ENCODE peak calls at places on chromosomes 7 and 10, in six cellular contexts. One of them, this sample, is unnamed.

GRCh38 chr10:133375357-133376115 is 2.4 kb upstream of the ECHS1 start:
- DNase-seq in AG08395: no peak
- DNase-seq in cardiac fibroblast: no peak
- DNase-seq in stimulated activated CD4-positive, alpha-beta T cell treated with anti-CD3 and anti-CD28 coated beads, Interleukin-2, amount 100 ng/mL, for 48 hours: no peak
- DNase-seq in NCI-H774: no peak
- DNase-seq in NCI-H1694: no peak
- DNase-seq in this sample: no peak

GRCh38 chr7:26265499-26266075 is 26.1 kb upstream of the SNX10 start:
- DNase-seq in AG08395: no peak
- DNase-seq in cardiac fibroblast: peak
- DNase-seq in stimulated activated CD4-positive, alpha-beta T cell treated with anti-CD3 and anti-CD28 coated beads, Interleukin-2, amount 100 ng/mL, for 48 hours: no peak
- DNase-seq in NCI-H774: no peak
- DNase-seq in NCI-H1694: no peak
- DNase-seq in this sample: no peak

GRCh38 chr10:100109670-100110069 is 28.0 kb upstream of the CPN1 start:
- DNase-seq in AG08395: no peak
- DNase-seq in cardiac fibroblast: no peak
- DNase-seq in stimulated activated CD4-positive, alpha-beta T cell treated with anti-CD3 and anti-CD28 coated beads, Interleukin-2, amount 100 ng/mL, for 48 hours: no peak
- DNase-seq in NCI-H774: no peak
- DNase-seq in NCI-H1694: no peak
- DNase-seq in this sample: no peak

GRCh38 chr10:109914966-109915365 is 8.3 kb downstream of the XPNPEP1 start:
- DNase-seq in AG08395: peak
- DNase-seq in cardiac fibroblast: peak
- DNase-seq in stimulated activated CD4-positive, alpha-beta T cell treated with anti-CD3 and anti-CD28 coated beads, Interleukin-2, amount 100 ng/mL, for 48 hours: no peak
- DNase-seq in NCI-H774: no peak
- DNase-seq in NCI-H1694: no peak
- DNase-seq in this sample: no peak

GRCh38 chr10:124093076-124093773 is at the start of gene CHST15:
- DNase-seq in AG08395: peak
- DNase-seq in cardiac fibroblast: peak
- DNase-seq in stimulated activated CD4-positive, alpha-beta T cell treated with anti-CD3 and anti-CD28 coated beads, Interleukin-2, amount 100 ng/mL, for 48 hours: no peak
- DNase-seq in NCI-H774: no peak
- DNase-seq in NCI-H1694: no peak
- DNase-seq in this sample: peak

GRCh38 chr7:120740348-120740747 is 117.6 kb downstream of the TSPAN12 start:
- DNase-seq in AG08395: no peak
- DNase-seq in cardiac fibroblast: peak
- DNase-seq in stimulated activated CD4-positive, alpha-beta T cell treated with anti-CD3 and anti-CD28 coated beads, Interleukin-2, amount 100 ng/mL, for 48 hours: no peak
- DNase-seq in NCI-H774: peak
- DNase-seq in NCI-H1694: no peak
- DNase-seq in this sample: no peak

GRCh38 chr7:17062433-17063383 is 180.9 kb upstream of the AGR3 start:
- DNase-seq in AG08395: no peak
- DNase-seq in cardiac fibroblast: peak
- DNase-seq in stimulated activated CD4-positive, alpha-beta T cell treated with anti-CD3 and anti-CD28 coated beads, Interleukin-2, amount 100 ng/mL, for 48 hours: no peak
- DNase-seq in NCI-H774: no peak
- DNase-seq in NCI-H1694: no peak
- DNase-seq in this sample: no peak

GRCh38 chr10:128602183-128602582 is 476.0 kb upstream of the MKI67 start:
- DNase-seq in AG08395: no peak
- DNase-seq in cardiac fibroblast: no peak
- DNase-seq in stimulated activated CD4-positive, alpha-beta T cell treated with anti-CD3 and anti-CD28 coated beads, Interleukin-2, amount 100 ng/mL, for 48 hours: no peak
- DNase-seq in NCI-H774: no peak
- DNase-seq in NCI-H1694: no peak
- DNase-seq in this sample: no peak

GRCh38 chr10:67575530-67575929 is 120.5 kb downstream of the CTNNA3 start:
- DNase-seq in AG08395: no peak
- DNase-seq in cardiac fibroblast: peak
- DNase-seq in stimulated activated CD4-positive, alpha-beta T cell treated with anti-CD3 and anti-CD28 coated beads, Interleukin-2, amount 100 ng/mL, for 48 hours: no peak
- DNase-seq in NCI-H774: no peak
- DNase-seq in NCI-H1694: no peak
- DNase-seq in this sample: no peak

GRCh38 chr7:128410092-128410665 is 397 bp upstream of the IMPDH1 start:
- DNase-seq in AG08395: peak
- DNase-seq in cardiac fibroblast: peak
- DNase-seq in stimulated activated CD4-positive, alpha-beta T cell treated with anti-CD3 and anti-CD28 coated beads, Interleukin-2, amount 100 ng/mL, for 48 hours: peak
- DNase-seq in NCI-H774: no peak
- DNase-seq in NCI-H1694: no peak
- DNase-seq in this sample: peak

GRCh38 chr10:115171392-115171960 is 78.3 kb downstream of the ATRNL1 start:
- DNase-seq in AG08395: peak
- DNase-seq in cardiac fibroblast: peak
- DNase-seq in stimulated activated CD4-positive, alpha-beta T cell treated with anti-CD3 and anti-CD28 coated beads, Interleukin-2, amount 100 ng/mL, for 48 hours: no peak
- DNase-seq in NCI-H774: no peak
- DNase-seq in NCI-H1694: no peak
- DNase-seq in this sample: peak

GRCh38 chr7:54831644-54832095 is 72.7 kb upstream of the SEC61G start:
- DNase-seq in AG08395: no peak
- DNase-seq in cardiac fibroblast: no peak
- DNase-seq in stimulated activated CD4-positive, alpha-beta T cell treated with anti-CD3 and anti-CD28 coated beads, Interleukin-2, amount 100 ng/mL, for 48 hours: no peak
- DNase-seq in NCI-H774: no peak
- DNase-seq in NCI-H1694: no peak
- DNase-seq in this sample: no peak

GRCh38 chr7:44080118-44080517 is 2.2 kb downstream of the POLM start:
- DNase-seq in AG08395: no peak
- DNase-seq in cardiac fibroblast: no peak
- DNase-seq in stimulated activated CD4-positive, alpha-beta T cell treated with anti-CD3 and anti-CD28 coated beads, Interleukin-2, amount 100 ng/mL, for 48 hours: no peak
- DNase-seq in NCI-H774: no peak
- DNase-seq in NCI-H1694: no peak
- DNase-seq in this sample: no peak

GRCh38 chr10:91349381-91349780 is 60.8 kb upstream of the HECTD2 start:
- DNase-seq in AG08395: peak
- DNase-seq in cardiac fibroblast: peak
- DNase-seq in stimulated activated CD4-positive, alpha-beta T cell treated with anti-CD3 and anti-CD28 coated beads, Interleukin-2, amount 100 ng/mL, for 48 hours: no peak
- DNase-seq in NCI-H774: no peak
- DNase-seq in NCI-H1694: no peak
- DNase-seq in this sample: no peak

GRCh38 chr10:102600816-102601215 is 43.5 kb upstream of the TRIM8 start:
- DNase-seq in AG08395: no peak
- DNase-seq in cardiac fibroblast: no peak
- DNase-seq in stimulated activated CD4-positive, alpha-beta T cell treated with anti-CD3 and anti-CD28 coated beads, Interleukin-2, amount 100 ng/mL, for 48 hours: no peak
- DNase-seq in NCI-H774: no peak
- DNase-seq in NCI-H1694: no peak
- DNase-seq in this sample: no peak

GRCh38 chr7:30430300-30430699 is 48.3 kb downstream of the NOD1 start:
- DNase-seq in AG08395: no peak
- DNase-seq in cardiac fibroblast: peak
- DNase-seq in stimulated activated CD4-positive, alpha-beta T cell treated with anti-CD3 and anti-CD28 coated beads, Interleukin-2, amount 100 ng/mL, for 48 hours: no peak
- DNase-seq in NCI-H774: no peak
- DNase-seq in NCI-H1694: no peak
- DNase-seq in this sample: no peak

GRCh38 chr10:33880291-33880690 is 545.8 kb upstream of the NRP1 start:
- DNase-seq in AG08395: no peak
- DNase-seq in cardiac fibroblast: peak
- DNase-seq in stimulated activated CD4-positive, alpha-beta T cell treated with anti-CD3 and anti-CD28 coated beads, Interleukin-2, amount 100 ng/mL, for 48 hours: no peak
- DNase-seq in NCI-H774: no peak
- DNase-seq in NCI-H1694: no peak
- DNase-seq in this sample: no peak

This sample was measured in neural progenitor cell.